ENCODE peak calls at places on chromosomes 1 and 21, in seven cellular contexts. U is neural crest cell; F is stimulated activated CD4-positive, alpha-beta T cell treated with anti-CD3 and anti-CD28 coated beads, Interleukin-1b, Interleukin-23, amount 100 ng/mL, for 24 hours; W is heart right ventricle; N is NCI-H1092; V is RCC 7860; Q is ELR. L is an unnamed sample.

GRCh38 chr1:25064465-25065238 is 134.6 kb upstream of the RUNX3 start:
- DNase-seq in N (no peak), W (no peak), Q (no peak), V (no peak), U (no peak), F (no peak), L (no peak)

GRCh38 chr1:174883361-174883760 is 116.4 kb upstream of the CACYBP start:
- DNase-seq in F (no peak), U (no peak), N (no peak), V (no peak), Q (peak; percentile 15), W (no peak), L (no peak)

GRCh38 chr1:3074297-3074741 is 5.3 kb downstream of the PRDM16 start:
- DNase-seq in Q (no peak), V (no peak), N (no peak), U (no peak), W (no peak), F (no peak), L (no peak)

GRCh38 chr1:93821412-93822144 is 57.4 kb downstream of the DNTTIP2 start:
- DNase-seq in W (no peak), U (no peak), Q (no peak), N (no peak), V (no peak), F (no peak), L (no peak)

GRCh38 chr21:44517175-44517899 is 22.7 kb downstream of the KRTAP10-1 start:
- DNase-seq in Q (peak; percentile 6), W (no peak), U (no peak), F (no peak), N (no peak), V (no peak), L (no peak)

GRCh38 chr1:165828103-165828558 is 717 bp downstream of the UCK2 start:
- DNase-seq in W (peak; percentile 37), U (peak; percentile 50), Q (peak; percentile 68), F (peak; percentile 33), N (peak; percentile 66), V (peak; percentile 12), L (no peak)

GRCh38 chr1:68644521-68644920 is 147.6 kb upstream of the DEPDC1 start:
- DNase-seq in V (no peak), F (no peak), W (no peak), N (no peak), U (no peak), Q (no peak), L (no peak)

GRCh38 chr1:24996983-24997893 is 67.2 kb upstream of the RUNX3 start:
- DNase-seq in V (no peak), N (no peak), F (no peak), U (no peak), Q (no peak), W (no peak), L (no peak)

GRCh38 chr1:247456024-247456423 is 1.9 kb downstream of the OR2B11 start:
- DNase-seq in V (no peak), Q (no peak), F (no peak), W (no peak), N (no peak), U (no peak), L (no peak)